ENCODE peak calls at places on chromosome 12, in seven cellular contexts. T is suprapubic skin, K is transverse colon, G is sigmoid colon, I is SK-N-SH, J is GM12878, X is K562. A is an unnamed sample.

GRCh38 chr12:4274396-4274959 is 916 bp downstream of the CCND2 start:
- DNase-seq in I (no peak), X (no peak), J (no peak), G (peak), T (no peak), K (no peak), A (no peak)

GRCh38 chr12:30997685-30998440 is 71.3 kb downstream of the TSPAN11 start:
- DNase-seq in K (no peak), X (no peak), I (no peak), J (no peak), G (no peak), T (no peak), A (no peak)

GRCh38 chr12:95998611-95999300 is 2.6 kb upstream of the HAL start:
- DNase-seq in I (peak), K (peak), T (no peak), J (peak), G (no peak), X (peak), A (no peak)

GRCh38 chr12:16027012-16027411 is 115.9 kb downstream of the DERA start:
- DNase-seq in I (no peak), X (no peak), G (no peak), J (no peak), T (no peak), K (no peak), A (no peak)

GRCh38 chr12:109098671-109099070 is 1.3 kb downstream of the UNG start:
- DNase-seq in I (no peak), K (no peak), J (no peak), X (no peak), T (peak), G (no peak), A (no peak)

GRCh38 chr12:20946732-20947131 is 136.2 kb downstream of the SLCO1B3 start:
- DNase-seq in J (no peak), K (no peak), T (no peak), X (peak), G (no peak), I (peak), A (no peak)

GRCh38 chr12:1357171-1357570 is 237.2 kb downstream of the FBXL14 start:
- DNase-seq in X (no peak), G (no peak), J (no peak), T (no peak), I (no peak), K (no peak), A (no peak)

GRCh38 chr12:54352891-54353874 is 11.1 kb downstream of the GPR84 start:
- DNase-seq in G (peak), I (peak), J (no peak), X (peak), T (no peak), K (no peak), A (no peak)

GRCh38 chr12:110698171-110698902 is 9.4 kb upstream of the HVCN1 start:
- DNase-seq in K (peak), I (no peak), G (peak), J (peak), X (peak), T (peak), A (no peak)

GRCh38 chr12:100716949-100717732 is 77.4 kb upstream of the ANO4 start:
- DNase-seq in T (no peak), K (no peak), I (peak), J (no peak), X (no peak), G (no peak), A (no peak)

GRCh38 chr12:4779749-4780148 is 59.5 kb downstream of the GALNT8 start:
- DNase-seq in I (no peak), G (no peak), J (no peak), X (no peak), T (no peak), K (no peak), A (no peak)

GRCh38 chr12:107564946-107565345 is 120.7 kb upstream of the PWP1 start:
- DNase-seq in G (no peak), T (no peak), I (no peak), X (peak), K (no peak), J (no peak), A (no peak)

GRCh38 chr12:82942963-82943362 is 256.3 kb downstream of the TMTC2 start:
- DNase-seq in I (no peak), K (no peak), X (no peak), T (no peak), J (no peak), G (no peak), A (no peak)

GRCh38 chr12:27332407-27333310 is at the start of gene BMAL2:
- DNase-seq in J (no peak), G (no peak), I (peak), X (peak), K (peak), T (no peak), A (no peak)

GRCh38 chr12:41277019-41277770 is 89.1 kb downstream of the PDZRN4 start:
- DNase-seq in K (no peak), J (no peak), I (peak), T (no peak), X (peak), G (no peak), A (no peak)

GRCh38 chr12:9064201-9064814 is 51.4 kb downstream of the A2M start:
- DNase-seq in K (peak), G (peak), X (no peak), J (no peak), T (no peak), I (peak), A (no peak)

GRCh38 chr12:15088115-15088514 is 115.3 kb downstream of the PDE6H start:
- DNase-seq in I (no peak), J (no peak), G (no peak), K (no peak), T (no peak), X (no peak), A (no peak)

GRCh38 chr12:57754411-57755193 is at the start of gene MARCHF9:
- DNase-seq in J (no peak), T (no peak), X (peak), G (peak), K (peak), I (peak), A (no peak)

GRCh38 chr12:57755194-57755453 is 221 bp downstream of the MARCHF9 start:
- DNase-seq in J (no peak), G (peak), T (no peak), I (no peak), K (no peak), X (no peak), A (no peak)

GRCh38 chr12:57755454-57756372 is 810 bp downstream of the MARCHF9 start:
- DNase-seq in X (peak), G (peak), K (peak), T (no peak), J (no peak), I (peak), A (no peak)

GRCh38 chr12:57757771-57758170 is 2.9 kb downstream of the MARCHF9 start:
- DNase-seq in G (no peak), J (no peak), I (no peak), T (no peak), X (no peak), K (no peak), A (no peak)

GRCh38 chr12:57756406-57757341 is 1.8 kb downstream of the MARCHF9 start:
- DNase-seq in I (peak), K (peak), T (no peak), G (peak), J (no peak), X (peak), A (no peak)
- TF ChIP-seq POLR2AphosphoS5 in I (no peak), K (no peak), T (no peak), G (no peak), J (no peak), X (no peak), A (no peak)

GRCh38 chr12:129483494-129483893 is 420.3 kb downstream of the TMEM132D start:
- DNase-seq in G (no peak), J (no peak), I (no peak), K (no peak), X (no peak), T (no peak), A (peak)

GRCh38 chr12:129489277-129489676 is 414.5 kb downstream of the TMEM132D start:
- DNase-seq in T (no peak), I (no peak), K (no peak), J (no peak), X (no peak), G (no peak), A (no peak)

GRCh38 chr12:129486931-129487330 is 416.9 kb downstream of the TMEM132D start:
- DNase-seq in G (no peak), T (no peak), J (no peak), I (no peak), X (peak), K (no peak), A (no peak)
- TF ChIP-seq EP300 in G (no peak), T (no peak), J (no peak), I (no peak), X (no peak), K (no peak), A (no peak)

GRCh38 chr12:131634037-131634436 is 76.9 kb upstream of the SFSWAP start:
- DNase-seq in J (no peak), G (no peak), I (no peak), T (no peak), K (no peak), X (no peak), A (no peak)
- TF ChIP-seq POLR2AphosphoS5 in J (no peak), G (no peak), I (no peak), T (no peak), K (no peak), X (no peak), A (no peak)

DNA sequence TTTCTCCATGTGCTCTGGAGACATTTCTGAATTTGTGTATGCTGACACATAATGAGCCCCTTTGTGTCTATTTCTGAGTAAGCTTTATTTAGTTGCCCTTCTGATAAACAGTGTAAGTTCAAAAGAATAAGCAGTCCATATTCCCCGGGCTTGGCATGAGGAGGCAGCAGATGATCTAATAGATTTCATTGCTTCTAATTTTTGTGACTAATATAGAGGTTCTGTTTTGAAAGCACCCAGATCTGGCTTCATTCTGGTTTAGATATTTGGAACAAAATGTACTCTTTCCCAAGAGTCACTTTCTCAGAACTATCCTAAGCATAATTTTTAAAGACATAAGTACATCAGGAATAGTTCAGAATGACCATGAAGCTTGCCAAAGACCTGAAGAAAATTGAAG is 290.9 kb downstream of the BTG1 start:
- DNase-seq in X (no peak), K (no peak), I (no peak), T (no peak), G (peak), J (no peak), A (no peak)
- TF ChIP-seq EP300 in X (no peak), K (no peak), I (no peak), T (no peak), G (peak), J (no peak), A (no peak)

GRCh38 chr12:68539615-68539952 is 71.1 kb upstream of the RAP1B start:
- DNase-seq in J (no peak), I (no peak), X (no peak), G (no peak), K (no peak), T (no peak), A (no peak)

GRCh38 chr12:68537571-68537970 is 73.1 kb upstream of the RAP1B start:
- DNase-seq in I (no peak), G (no peak), X (no peak), T (no peak), K (no peak), J (no peak), A (no peak)

GRCh38 chr12:68534108-68534507 is 76.6 kb upstream of the RAP1B start:
- DNase-seq in T (no peak), G (no peak), I (no peak), X (no peak), J (no peak), K (no peak), A (peak)

GRCh38 chr12:68538722-68539614 is 71.7 kb upstream of the RAP1B start:
- DNase-seq in X (peak), T (peak), G (peak), K (peak), I (no peak), J (peak), A (peak)

DNA sequence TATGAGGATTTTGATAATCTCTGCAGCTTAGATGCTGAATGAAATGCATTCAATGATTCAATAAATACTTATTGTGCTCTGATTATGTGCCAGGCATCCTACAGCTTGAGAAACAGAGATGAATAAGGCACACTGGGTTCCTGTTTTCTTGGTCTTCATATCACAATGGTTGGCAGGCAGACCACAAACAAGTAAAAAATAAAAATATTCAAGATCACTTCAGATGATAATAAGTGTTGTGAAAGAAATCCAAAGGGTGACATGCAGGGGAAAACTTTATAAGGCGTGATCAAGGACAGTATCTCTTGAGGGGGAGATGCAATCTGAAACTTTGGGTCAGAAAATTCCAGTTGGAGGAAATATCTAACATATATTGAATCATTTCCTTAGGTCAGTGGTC is 73.8 kb upstream of the RAP1B start:
- DNase-seq in X (no peak), T (no peak), I (no peak), K (no peak), G (no peak), J (no peak), A (no peak)
- TF ChIP-seq POLR2AphosphoS5 in X (no peak), T (no peak), I (no peak), K (no peak), G (no peak), J (no peak), A (no peak)

DNA sequence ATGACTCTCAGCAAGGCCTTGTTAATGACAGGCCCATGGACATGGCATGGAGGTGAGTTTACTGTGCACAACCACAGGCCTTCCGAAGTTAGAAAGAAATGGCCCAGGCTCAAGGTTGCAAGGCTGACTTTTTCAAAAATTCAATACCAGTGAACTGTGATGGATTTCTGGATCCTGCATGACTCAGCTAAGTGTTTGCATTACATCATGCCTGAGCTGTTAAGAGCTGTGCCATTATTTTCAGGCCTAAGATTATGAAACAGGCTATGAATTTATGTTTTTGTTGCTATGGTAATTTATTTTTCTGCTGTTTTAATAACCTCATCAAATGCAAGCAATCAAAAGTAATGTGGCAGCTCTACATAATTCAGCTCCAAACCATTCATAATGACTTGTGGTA is 457.7 kb upstream of the TMEM132C start:
- DNase-seq in X (no peak), G (no peak), T (no peak), J (no peak), K (no peak), I (no peak), A (no peak)
- TF ChIP-seq EP300 in X (no peak), G (peak), T (no peak), J (no peak), K (no peak), I (no peak), A (no peak)

GRCh38 chr12:69620921-69621320 is 10.2 kb upstream of the LRRC10 start:
- DNase-seq in J (no peak), I (no peak), G (no peak), T (no peak), X (no peak), K (no peak), A (no peak)
- TF ChIP-seq POLR2AphosphoS5 in J (no peak), I (no peak), G (no peak), T (no peak), X (no peak), K (no peak), A (no peak)

DNA sequence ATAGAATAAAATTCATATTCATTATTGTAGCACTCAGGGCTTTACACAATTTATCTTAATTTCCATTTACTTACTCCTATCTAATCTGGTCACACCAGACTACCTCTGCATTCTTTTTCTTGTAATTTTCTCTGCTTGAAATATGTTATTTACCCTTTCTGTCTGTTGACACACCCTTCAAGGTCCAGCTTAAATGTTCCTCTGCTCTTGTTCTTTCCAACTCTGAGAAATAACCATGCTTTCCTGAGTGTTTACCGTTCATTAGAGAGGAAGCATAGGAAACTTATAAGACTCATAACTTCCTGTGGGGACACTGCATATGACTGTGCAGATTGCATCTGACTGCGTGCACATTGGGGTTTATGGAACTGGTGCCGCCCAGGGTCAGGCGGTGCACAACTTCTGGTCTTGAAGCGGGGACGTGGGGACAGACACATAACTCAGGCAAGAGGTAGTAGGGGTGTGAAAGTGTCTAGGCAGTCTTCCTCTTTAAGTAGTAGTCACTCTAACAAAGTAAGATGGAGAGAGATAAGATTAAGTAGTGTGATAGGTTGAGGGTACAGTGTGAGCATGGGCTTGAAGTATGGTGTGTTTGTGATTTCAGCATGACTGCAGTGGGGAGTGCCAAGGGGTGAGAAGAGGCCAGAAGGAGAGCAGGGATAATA is 42.6 kb upstream of the FOXJ2 start:
- DNase-seq in G (no peak), K (peak), J (no peak), I (no peak), T (no peak), X (peak), A (no peak)
- TF ChIP-seq EP300 in G (no peak), K (no peak), J (no peak), I (no peak), T (no peak), X (peak), A (no peak)

DNA sequence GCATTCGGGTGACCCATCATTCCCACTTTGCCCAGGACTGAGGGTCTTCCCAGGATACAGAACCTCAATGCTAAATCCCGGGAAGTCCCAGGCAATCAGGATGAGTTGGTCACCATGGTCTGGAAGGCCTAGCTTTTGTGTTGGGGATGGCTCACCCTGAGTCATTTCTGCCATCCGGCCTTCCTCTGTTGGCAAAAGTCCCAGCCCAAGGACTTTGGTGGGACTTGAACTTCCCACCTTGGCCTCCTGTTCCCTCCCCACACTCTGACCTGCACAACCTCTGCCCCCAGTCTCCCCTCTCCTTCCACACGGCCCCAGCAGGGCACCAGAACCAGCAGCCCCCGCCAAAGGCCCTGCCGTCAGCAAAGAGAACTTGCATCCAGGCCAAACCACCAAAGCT is 24.6 kb upstream of the NCOR2 start:
- DNase-seq in G (no peak), K (no peak), T (no peak), J (no peak), X (no peak), I (no peak), A (no peak)
- TF ChIP-seq POLR2AphosphoS5 in G (no peak), K (no peak), T (no peak), J (no peak), X (no peak), I (no peak), A (no peak)

DNA sequence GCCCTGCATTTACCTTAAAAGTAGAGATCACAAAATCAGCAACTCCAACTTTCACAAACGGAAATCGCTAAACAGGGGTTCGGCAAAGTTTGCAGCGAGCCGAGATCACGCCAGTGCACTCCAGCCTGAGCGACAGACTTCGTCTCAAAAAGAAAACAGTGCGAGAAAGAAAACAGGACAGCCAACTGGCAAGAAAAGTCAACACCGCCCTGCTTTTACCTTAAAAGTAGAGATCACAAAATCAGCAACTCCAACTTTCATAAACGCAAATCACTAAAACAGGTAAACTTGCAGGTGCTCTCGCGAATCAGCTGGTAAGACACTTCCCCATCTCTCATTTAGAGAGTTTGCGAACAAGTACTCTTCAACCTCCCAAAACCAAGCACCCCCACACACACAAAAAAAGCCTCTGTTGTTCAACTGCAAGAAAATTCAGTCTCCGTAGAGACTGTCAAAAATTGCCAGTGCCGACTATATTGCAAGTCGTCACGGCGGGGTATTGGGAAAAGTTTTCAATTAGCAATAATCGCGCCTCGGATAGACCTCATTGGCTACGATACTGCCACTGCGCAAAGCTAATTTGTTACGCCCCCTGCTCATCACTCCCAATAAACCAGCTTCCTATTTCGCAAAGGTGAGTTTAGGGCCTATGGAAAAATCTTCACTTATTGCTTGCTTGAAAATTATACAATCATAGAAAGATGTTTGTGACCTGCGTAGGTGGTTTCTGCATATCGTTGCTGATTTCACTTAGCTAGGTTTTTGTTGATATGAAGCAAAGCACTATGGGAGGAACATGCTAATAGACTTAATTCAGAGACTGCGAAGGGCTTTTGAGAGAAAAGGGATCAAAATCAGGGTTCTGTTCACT is at the start of gene RNU4-1:
- DNase-seq in T (peak), I (peak), X (peak), J (peak), K (peak), G (peak), A (peak)
- TF ChIP-seq EP300 in T (no peak), I (peak), X (peak), J (no peak), K (no peak), G (no peak), A (no peak)